ENCODE peak calls at places on chromosome 16, in four cellular contexts. P, Y, T and C are unnamed samples.

GRCh38 chr16:3074860-3075545 is 9.6 kb downstream of the IL32 start:
- DNase-seq in Y (no peak), P (no peak), T (peak), C (no peak)

GRCh38 chr16:22764662-22765302 is 49.2 kb upstream of the HS3ST2 start:
- DNase-seq in T (no peak), Y (no peak), P (no peak), C (peak)

GRCh38 chr16:23434380-23434779 is 18.6 kb downstream of the COG7 start:
- DNase-seq in P (peak), T (peak), Y (no peak), C (peak)

GRCh38 chr16:3879887-3880564 is 487 bp downstream of the CREBBP start:
- DNase-seq in P (no peak), Y (no peak), T (no peak), C (peak)

GRCh38 chr16:56852968-56853367 is 12.0 kb upstream of the SLC12A3 start:
- DNase-seq in Y (no peak), T (no peak), P (no peak), C (no peak)

GRCh38 chr16:49632798-49633189 is 223.1 kb downstream of the ZNF423 start:
- DNase-seq in T (no peak), Y (no peak), P (no peak), C (no peak)

GRCh38 chr16:35881654-35882053 is 2422.2 kb downstream of the TP53TG3F start:
- DNase-seq in P (no peak), Y (no peak), T (no peak), C (no peak)

GRCh38 chr16:70152578-70153302 is 20.8 kb upstream of the CLEC18C start:
- DNase-seq in T (no peak), Y (no peak), P (peak), C (peak)

GRCh38 chr16:30927789-30928378 is 4.5 kb downstream of the FBXL19 start:
- DNase-seq in Y (peak), P (peak), T (peak), C (peak)

GRCh38 chr16:85417156-85417860 is 195.8 kb upstream of the GSE1 start:
- DNase-seq in Y (no peak), T (no peak), P (no peak), C (no peak)

GRCh38 chr16:82990155-82990554 is 363.4 kb downstream of the CDH13 start:
- DNase-seq in P (no peak), Y (no peak), T (no peak), C (no peak)

GRCh38 chr16:2770781-2771111 is 6.3 kb downstream of the ELOB start:
- DNase-seq in P (no peak), Y (no peak), T (no peak), C (no peak)

GRCh38 chr16:21684199-21684598 is 20.4 kb downstream of the OTOA start:
- DNase-seq in T (no peak), P (peak), Y (no peak), C (peak)

GRCh38 chr16:53369921-53370320 is 64.3 kb upstream of the RBL2 start:
- DNase-seq in Y (no peak), T (no peak), P (no peak), C (no peak)

GRCh38 chr16:2752850-2753522 is 548 bp downstream of the SRRM2 start:
- DNase-seq in T (no peak), Y (no peak), P (peak), C (peak)

GRCh38 chr16:55832788-55833583 is at the start of gene CES1:
- DNase-seq in T (no peak), P (peak), Y (no peak), C (no peak)

GRCh38 chr16:65004570-65004969 is 117.3 kb downstream of the CDH11 start:
- DNase-seq in P (no peak), T (no peak), Y (no peak), C (no peak)

GRCh38 chr16:57039148-57039812 is 49.9 kb downstream of the NLRC5 start:
- DNase-seq in Y (no peak), T (peak), P (no peak), C (no peak)

GRCh38 chr16:67481561-67482259 is 753 bp upstream of the ATP6V0D1 start:
- DNase-seq in Y (no peak), T (no peak), P (peak), C (peak)

GRCh38 chr16:19935696-19936095 is 51.0 kb upstream of the GPRC5B start:
- DNase-seq in Y (no peak), T (no peak), P (no peak), C (peak)

GRCh38 chr16:51034481-51035109 is 116.5 kb downstream of the SALL1 start:
- DNase-seq in P (no peak), T (no peak), Y (no peak), C (no peak)

GRCh38 chr16:72099377-72099818 is 5.8 kb downstream of the DHX38 start:
- DNase-seq in T (peak), P (peak), Y (peak), C (peak)

GRCh38 chr16:51875834-51876725 is 670.9 kb downstream of the TOX3 start:
- DNase-seq in P (no peak), T (no peak), Y (no peak), C (no peak)

DNA sequence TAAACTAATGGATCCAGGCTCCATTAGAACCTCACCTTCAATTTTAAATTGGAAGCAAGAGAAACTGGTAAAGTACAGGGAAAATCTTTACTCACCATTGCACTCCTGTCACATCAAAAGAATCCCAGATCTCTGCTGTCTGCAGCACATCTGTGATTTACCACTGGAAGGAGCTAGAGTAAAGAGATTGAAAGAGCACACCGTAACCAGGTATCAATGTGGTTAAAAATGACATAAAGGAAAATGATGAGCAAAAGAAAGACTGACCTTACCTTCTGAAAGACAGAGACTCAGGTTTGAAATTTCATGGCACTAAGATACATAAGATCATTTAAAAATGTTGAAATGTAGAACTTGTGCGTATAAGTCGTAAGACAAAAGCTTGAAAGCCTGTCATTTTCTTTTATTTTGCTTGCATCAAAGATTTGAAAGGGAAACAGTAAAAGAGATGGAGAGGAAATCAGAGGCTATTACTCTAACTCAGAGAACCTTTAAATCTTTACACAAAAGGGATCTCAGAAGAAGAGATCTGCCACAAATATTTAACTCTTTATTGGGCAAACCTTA is 678.2 kb upstream of the GOT2 start:
- DNase-seq in P (no peak), T (no peak), Y (no peak), C (no peak)
- TF ChIP-seq SIN3A in P (no peak), T (no peak), Y (no peak), C (no peak)

GRCh38 chr16:88687254-88687576 is 908 bp upstream of the SNAI3 start:
- DNase-seq in Y (no peak), T (no peak), P (no peak), C (no peak)

GRCh38 chr16:88686062-88686438 is 257 bp downstream of the SNAI3 start:
- DNase-seq in P (no peak), Y (no peak), T (no peak), C (no peak)

GRCh38 chr16:88687676-88688012 is 1.3 kb upstream of the SNAI3 start:
- DNase-seq in T (no peak), Y (no peak), P (no peak), C (no peak)

GRCh38 chr16:88686439-88687253 is at the start of gene SNAI3:
- DNase-seq in P (peak), Y (peak), T (no peak), C (peak)

GRCh38 chr16:88688013-88688778 is 1.9 kb upstream of the SNAI3 start:
- DNase-seq in T (no peak), P (no peak), Y (no peak), C (peak)
- TF ChIP-seq RFX5 in T (no peak), P (no peak), Y (no peak), C (no peak)

GRCh38 chr16:87178977-87179376 is 138.2 kb downstream of the C16orf95 start:
- DNase-seq in T (no peak), P (no peak), Y (no peak), C (peak)

GRCh38 chr16:87178177-87178863 is 138.9 kb downstream of the C16orf95 start:
- DNase-seq in T (no peak), P (no peak), Y (no peak), C (peak)

GRCh38 chr16:87176735-87177134 is 140.5 kb downstream of the C16orf95 start:
- DNase-seq in P (no peak), Y (no peak), T (no peak), C (no peak)

GRCh38 chr16:87180069-87180468 is 137.1 kb downstream of the C16orf95 start:
- DNase-seq in T (no peak), P (no peak), Y (no peak), C (no peak)

GRCh38 chr16:87177627-87178026 is 139.6 kb downstream of the C16orf95 start:
- DNase-seq in Y (no peak), P (no peak), T (no peak), C (no peak)
- H2AFZ ChIP-seq in Y (peak), P (no peak), T (no peak), C (no peak)

GRCh38 chr16:25109643-25110042 is 1.9 kb upstream of the LCMT1 start:
- DNase-seq in P (peak), T (no peak), Y (no peak), C (no peak)

GRCh38 chr16:25111403-25112166 is at the start of gene LCMT1:
- DNase-seq in P (peak), Y (peak), T (peak), C (peak)

GRCh38 chr16:25108054-25108453 is 3.5 kb upstream of the LCMT1 start:
- DNase-seq in T (no peak), P (peak), Y (no peak), C (peak)

GRCh38 chr16:25107466-25107792 is 4.1 kb upstream of the LCMT1 start:
- DNase-seq in Y (no peak), P (no peak), T (no peak), C (peak)

DNA sequence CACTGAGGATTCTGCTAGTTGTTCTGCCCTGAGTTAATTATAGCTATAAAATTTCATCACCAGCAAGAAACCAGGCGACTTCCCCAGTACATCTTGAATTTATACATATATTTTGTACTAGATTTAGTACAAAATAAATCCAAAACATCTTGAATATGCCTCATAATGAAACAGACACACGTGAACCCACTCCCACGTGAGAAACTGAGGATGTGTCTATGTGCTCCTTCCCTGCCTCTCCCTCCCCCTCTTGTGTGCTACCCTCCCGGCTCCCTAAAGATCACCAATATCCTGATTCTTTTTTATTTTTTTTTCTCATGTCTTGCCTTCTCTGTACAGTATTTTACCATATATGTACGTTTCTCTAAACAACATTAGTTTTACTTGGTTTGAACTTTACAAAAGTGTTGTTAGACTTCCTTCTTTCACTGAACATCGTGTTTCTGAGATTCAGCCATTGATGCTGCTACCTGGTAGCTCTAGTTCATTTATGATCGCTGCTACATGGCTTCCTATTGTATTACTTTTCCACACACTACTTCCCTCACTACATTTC is 1.1 kb upstream of the LCMT1 start:
- DNase-seq in P (no peak), T (no peak), Y (no peak), C (no peak)
- TF ChIP-seq SIN3A in P (no peak), T (no peak), Y (no peak), C (no peak)

DNA sequence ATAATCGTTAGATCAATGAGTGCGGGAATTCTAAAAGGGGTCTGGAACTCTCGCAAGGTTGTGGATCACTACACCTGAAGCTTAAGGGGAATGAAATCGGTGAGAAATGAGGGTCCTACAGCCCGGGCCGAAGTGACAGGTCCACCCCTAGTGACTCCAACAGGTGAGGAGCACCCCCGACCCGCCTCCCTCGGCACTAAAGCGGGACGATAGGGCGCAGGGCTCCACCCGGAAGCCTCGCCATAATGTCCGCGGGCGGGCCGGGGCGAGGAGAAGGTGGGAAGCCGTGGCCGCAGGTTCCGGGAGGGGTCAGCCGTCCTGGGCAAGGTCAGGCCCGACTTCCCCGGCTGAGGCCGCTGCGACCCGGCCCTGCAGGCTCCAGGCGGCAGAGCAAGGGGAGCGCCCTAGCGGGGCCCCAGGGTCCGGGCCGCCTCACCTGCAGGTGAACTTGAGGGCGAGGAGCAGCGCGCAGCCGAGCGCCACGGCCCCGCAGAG is 569 bp downstream of the TXNDC11 start:
- DNase-seq in P (peak), Y (no peak), T (no peak), C (no peak)
- TF ChIP-seq RFX5 in P (no peak), Y (no peak), T (no peak), C (no peak)

DNA sequence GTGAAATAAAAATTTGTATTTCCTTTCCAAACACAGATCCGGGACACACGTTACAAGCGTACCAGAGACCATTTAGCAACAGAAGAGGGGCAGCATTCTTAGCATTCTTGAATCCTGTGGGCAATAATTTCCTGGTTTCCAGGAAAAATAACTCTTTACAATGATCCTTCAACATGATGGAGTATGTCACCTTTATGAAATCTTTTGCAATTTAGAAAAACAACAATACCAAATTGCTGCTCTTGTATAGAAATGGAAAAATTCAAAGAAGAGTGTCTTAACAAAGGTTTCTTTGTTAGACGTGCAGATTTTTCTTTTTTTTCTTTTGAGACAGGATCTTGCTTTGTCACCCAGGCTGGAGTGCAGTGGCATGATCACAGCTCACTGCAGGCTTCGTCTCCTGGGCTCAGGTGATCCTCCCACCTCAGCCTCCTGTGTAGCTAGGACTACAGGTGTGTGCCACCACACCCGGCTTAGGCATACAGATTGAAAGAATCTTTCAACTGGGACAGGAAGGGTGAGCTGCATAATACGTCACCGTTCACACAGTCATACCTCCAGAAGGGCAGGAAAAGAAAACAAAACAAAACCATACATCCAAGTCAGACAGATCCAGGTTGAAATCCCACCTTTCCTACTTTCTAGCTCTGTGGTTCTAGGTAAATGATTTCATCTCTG is 10.8 kb upstream of the GCSH start:
- DNase-seq in P (peak), Y (no peak), T (no peak), C (no peak)
- H2AFZ ChIP-seq in P (peak), Y (no peak), T (no peak), C (no peak)